ENCODE peak calls at places on chromosome 19, in nine cellular contexts. O is right lobe of liver; J is left lung; B is BE2C; P is CD8-positive, alpha-beta T cell; U is esophagus muscularis mucosa; C is body of pancreas; Q is ovary; I is lower lobe of right lung. X is an unnamed sample.

GRCh38 chr19:39277598-39277997 is 9.4 kb downstream of the IFNL2 start:
- DNase-seq in B (no peak), Q (no peak), J (no peak), P (no peak), U (no peak), O (peak; percentile 48), C (no peak), I (no peak), X (no peak)

GRCh38 chr19:29672933-29673336 is 7.7 kb downstream of the PLEKHF1 start:
- DNase-seq in B (no peak), C (no peak), U (no peak), J (peak; percentile 34), P (peak; percentile 88), I (no peak), Q (no peak), O (no peak), X (no peak)

GRCh38 chr19:41646589-41647204 is 19.8 kb upstream of the CEACAM4 start:
- DNase-seq in I (peak; percentile 76), C (peak; percentile 22), B (peak; percentile 50), J (peak; percentile 92), P (no peak), Q (no peak), U (no peak), O (no peak), X (no peak)

GRCh38 chr19:46755077-46755852 is 9.0 kb upstream of the STRN4 start:
- DNase-seq in B (no peak), Q (no peak), J (peak; percentile 81), C (no peak), U (no peak), P (no peak), I (peak; percentile 56), O (no peak), X (no peak)

GRCh38 chr19:58009666-58010301 is 7.2 kb upstream of the ZNF606 start:
- DNase-seq in B (peak; percentile 96), C (peak; percentile 84), O (peak; percentile 57), U (no peak), I (peak; percentile 66), Q (peak; percentile 87), P (peak; percentile 62), J (peak; percentile 94), X (no peak)

GRCh38 chr19:2015611-2015950 is at the start of gene BTBD2:
- DNase-seq in O (no peak), B (peak; percentile 59), P (peak; percentile 64), C (peak; percentile 75), I (peak; percentile 51), J (no peak), Q (peak; percentile 74), U (no peak), X (no peak)

GRCh38 chr19:3404324-3405260 is 38.2 kb downstream of the NFIC start:
- DNase-seq in C (peak; percentile 95), I (peak; percentile 86), P (no peak), O (peak; percentile 83), J (peak; percentile 87), B (no peak), Q (peak; percentile 93), U (peak; percentile 95), X (peak; percentile 42)

GRCh38 chr19:13788991-13789390 is 6.3 kb upstream of the ZSWIM4 start:
- DNase-seq in O (no peak), I (peak; percentile 67), C (no peak), P (peak; percentile 66), U (no peak), J (no peak), Q (no peak), B (no peak), X (peak; percentile 76)

GRCh38 chr19:58089846-58090245 is 8.2 kb downstream of the ZSCAN18 start:
- DNase-seq in Q (no peak), J (no peak), O (no peak), U (no peak), C (no peak), I (no peak), B (no peak), P (no peak), X (no peak)

GRCh38 chr19:37997911-37998344 is 90.9 kb downstream of the SIPA1L3 start:
- DNase-seq in C (peak; percentile 27), B (no peak), J (no peak), I (no peak), U (no peak), Q (no peak), O (no peak), P (no peak), X (peak; percentile 88)

GRCh38 chr19:47792616-47793015 is 11.7 kb downstream of the TPRX1 start:
- DNase-seq in P (no peak), Q (no peak), I (no peak), C (no peak), B (no peak), U (no peak), J (no peak), O (no peak), X (no peak)

GRCh38 chr19:47796785-47797184 is 7.6 kb downstream of the TPRX1 start:
- DNase-seq in I (no peak), P (no peak), O (no peak), Q (no peak), U (no peak), J (no peak), C (no peak), B (no peak), X (no peak)

GRCh38 chr19:47797996-47798903 is 6.1 kb downstream of the TPRX1 start:
- DNase-seq in B (no peak), U (no peak), Q (no peak), C (no peak), I (no peak), O (no peak), J (no peak), P (no peak), X (no peak)

GRCh38 chr19:47790398-47790814 is 11.9 kb downstream of the SELENOW start:
- DNase-seq in O (peak; percentile 85), B (peak; percentile 90), U (peak; percentile 95), J (peak; percentile 94), I (peak; percentile 90), Q (peak; percentile 87), C (peak; percentile 83), P (peak; percentile 90), X (no peak)

DNA sequence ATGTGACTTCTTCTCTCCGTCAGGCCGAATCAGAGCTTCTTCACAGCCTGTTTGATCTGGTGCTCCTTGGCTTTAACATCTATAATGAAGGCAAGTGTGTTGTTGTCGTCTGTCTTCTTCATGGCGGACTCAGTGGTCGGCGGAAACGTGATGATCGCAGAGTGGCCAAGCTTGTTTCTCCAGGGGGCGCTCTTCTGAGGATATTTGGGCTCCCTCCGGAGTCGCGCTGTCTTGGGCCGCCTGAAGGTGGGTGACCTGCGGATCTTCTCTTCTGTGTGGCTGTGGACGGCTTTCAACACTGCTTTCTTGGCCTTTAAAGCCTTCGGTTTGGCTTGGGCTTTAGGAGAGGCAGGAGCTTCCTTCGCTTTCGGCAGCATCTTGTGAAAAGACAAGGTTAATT is 9.8 kb downstream of the TPRX1 start:
- DNase-seq in O (no peak), B (no peak), P (no peak), J (no peak), I (no peak), Q (no peak), U (no peak), C (no peak), X (no peak)
- TF ChIP-seq CTCF in O (no peak), B (peak; percentile 20), P (no peak), J (no peak), I (no peak), Q (no peak), U (no peak), C (no peak), X (no peak)

DNA sequence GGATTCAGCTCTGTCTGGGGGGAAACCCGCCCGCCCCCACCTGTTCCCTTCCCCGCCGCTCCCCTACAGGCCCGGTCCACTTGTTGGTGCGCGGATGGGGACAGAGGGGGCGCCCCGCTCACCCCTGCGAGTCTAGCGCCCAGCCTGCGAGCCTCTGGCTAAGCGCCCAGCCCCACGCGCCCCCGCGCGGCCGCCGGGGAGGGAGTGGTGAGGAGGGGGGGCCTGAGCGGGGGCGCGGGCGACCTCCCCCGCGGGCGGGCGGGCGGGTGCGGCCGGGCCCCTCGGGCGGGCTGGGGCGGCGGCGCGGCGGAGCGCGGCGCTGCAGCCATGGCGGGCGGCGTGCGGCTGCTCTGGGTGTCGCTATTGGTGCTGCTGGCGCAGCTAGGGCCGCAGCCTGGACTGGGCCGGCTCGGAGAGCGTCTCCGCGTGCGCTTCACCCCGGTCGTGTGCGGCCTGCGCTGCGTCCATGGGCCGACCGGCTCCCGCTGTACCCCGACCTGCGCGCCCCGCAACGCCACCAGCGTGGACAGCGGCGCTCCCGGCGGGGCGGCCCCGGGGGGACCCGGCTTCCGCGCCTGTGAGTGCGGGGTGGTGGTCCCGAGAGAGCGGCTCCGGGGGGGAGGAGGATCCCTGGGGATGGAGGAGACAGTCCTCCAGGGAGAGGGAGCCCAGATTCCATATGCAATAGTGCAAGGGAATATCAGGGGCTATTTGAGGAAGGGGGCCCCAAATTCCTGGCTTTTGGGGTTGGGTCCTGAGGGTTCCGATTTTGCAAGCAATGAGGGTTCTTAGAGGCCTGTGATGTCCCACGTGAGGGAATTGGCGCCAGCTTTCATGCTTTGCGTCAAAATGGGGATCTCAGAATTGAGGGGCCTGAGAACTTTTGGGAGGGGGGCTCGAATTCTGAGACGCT is at the start of gene LTBP4:
- DNase-seq in U (no peak), I (no peak), B (peak; percentile 57), Q (peak; percentile 90), J (peak; percentile 82), O (no peak), P (no peak), C (peak; percentile 51), X (no peak)
- H3K4me3 ChIP-seq in U (peak within 1 kb of the TSS; percentile 67), I (peak within 1 kb of the TSS; percentile 61), B (peak within 1 kb of the TSS; percentile 30), Q (peak within 1 kb of the TSS; percentile 60), J (peak within 1 kb of the TSS; percentile 40), O (peak within 1 kb of the TSS; percentile 38), P (no peak within 1 kb of the TSS), C (no peak within 1 kb of the TSS), X (peak within 1 kb of the TSS; percentile 42)

GRCh38 chr19:54551950-54552912 is 21.4 kb upstream of the LILRA2 start:
- DNase-seq in O (peak; percentile 45), B (no peak), J (peak; percentile 87), U (peak; percentile 90), Q (no peak), P (no peak), C (no peak), I (peak; percentile 55), X (no peak)
- H3K27me3 ChIP-seq in O (no peaks in the 10 kb centered on the region), B (peaks cover 18% of the 10 kb centered on the region), J (no peaks in the 10 kb centered on the region), U (no peaks in the 10 kb centered on the region), Q (no peaks in the 10 kb centered on the region), P (no peaks in the 10 kb centered on the region), C (no peaks in the 10 kb centered on the region), I (peaks cover 22% of the 10 kb centered on the region), X (no peaks in the 10 kb centered on the region)

GRCh38 chr19:10518444-10519361 is 1.5 kb upstream of the S1PR5 start:
- DNase-seq in I (no peak), U (no peak), O (no peak), B (no peak), Q (no peak), J (no peak), P (peak; percentile 56), C (peak; percentile 51), X (no peak)

GRCh38 chr19:10516064-10516385 is 1.2 kb downstream of the S1PR5 start:
- DNase-seq in I (no peak), O (no peak), C (no peak), Q (no peak), J (no peak), P (peak; percentile 55), U (no peak), B (no peak), X (no peak)

GRCh38 chr19:10517760-10518443 is 655 bp upstream of the S1PR5 start:
- DNase-seq in B (peak; percentile 26), O (no peak), Q (no peak), I (no peak), J (no peak), U (no peak), C (peak; percentile 38), P (no peak), X (no peak)

GRCh38 chr19:10516671-10517286 is 468 bp downstream of the S1PR5 start:
- DNase-seq in B (no peak), Q (no peak), C (peak; percentile 27), O (no peak), U (no peak), P (no peak), I (no peak), J (no peak), X (no peak)

GRCh38 chr19:10517361-10517759 is at the start of gene S1PR5:
- DNase-seq in I (no peak), Q (no peak), O (peak; percentile 32), B (peak; percentile 19), J (peak; percentile 80), C (peak; percentile 64), U (no peak), P (no peak), X (no peak)
- TF ChIP-seq CTCF in I (no peak), Q (no peak), O (no peak), B (no peak), J (no peak), C (no peak), U (no peak), P (no peak), X (no peak)

X was measured in BJ.